ENCODE peak calls at places on chromosomes 2 and 18, in four cellular contexts. G, O, K and J are unnamed samples. For H3K4me1 and H3K9me3, the result is how much of the 10 kb centered on the place peaks cover.

GRCh38 chr2:84323890-84324289 is 135.2 kb downstream of the SUCLG1 start:
- DNase-seq in G (no peak), O (no peak), K (no peak), J (no peak)

GRCh38 chr2:181456660-181457120 is 496 bp upstream of the ITGA4 start:
- DNase-seq in O (peak), G (no peak), K (peak), J (peak)

GRCh38 chr2:231929961-231930600 is 3.9 kb upstream of the NPPC start:
- DNase-seq in K (no peak), G (no peak), O (peak), J (peak)

GRCh38 chr2:240925576-240926515 is 19.7 kb downstream of the CROCC2 start:
- DNase-seq in K (no peak), O (peak), G (no peak), J (peak)

GRCh38 chr2:45199973-45200372 is 190.7 kb upstream of the SIX2 start:
- DNase-seq in O (no peak), G (no peak), K (no peak), J (no peak)

GRCh38 chr2:15588329-15588919 is 3.2 kb upstream of the DDX1 start:
- DNase-seq in G (peak), K (peak), O (no peak), J (no peak)

GRCh38 chr18:11512096-11513030 is 97.0 kb upstream of the SLC35G4 start:
- DNase-seq in K (no peak), G (peak), O (no peak), J (no peak)

GRCh38 chr18:34694611-34695165 is 15.4 kb upstream of the DTNA start:
- DNase-seq in G (no peak), O (no peak), K (no peak), J (no peak)

GRCh38 chr18:2961828-2962227 is 51.1 kb downstream of the LPIN2 start:
- DNase-seq in G (no peak), K (no peak), O (no peak), J (no peak)

GRCh38 chr2:96768083-96768561 is 7.4 kb downstream of the CNNM4 start:
- DNase-seq in K (no peak), O (no peak), G (peak), J (no peak)

GRCh38 chr2:96316999-96317398 is 8.1 kb upstream of the ITPRIPL1 start:
- DNase-seq in O (no peak), G (no peak), K (no peak), J (no peak)

GRCh38 chr2:87403893-87404175 is 344.1 kb upstream of the PLGLB2 start:
- DNase-seq in G (no peak), O (no peak), K (no peak), J (no peak)

GRCh38 chr2:152407204-152407721 is 72.3 kb downstream of the FMNL2 start:
- DNase-seq in G (no peak), K (peak), O (peak), J (peak)

GRCh38 chr18:2547477-2548087 is 23.7 kb downstream of the METTL4 start:
- DNase-seq in K (peak), O (no peak), G (peak), J (no peak)

GRCh38 chr2:196601430-196602306 is 37.8 kb upstream of the CCDC150 start:
- DNase-seq in O (peak), K (no peak), G (peak), J (no peak)

GRCh38 chr18:76348267-76349066 is 146.6 kb downstream of the ZNF516 start:
- DNase-seq in O (no peak), K (no peak), G (peak), J (no peak)

GRCh38 chr2:101293544-101293943 is 15.0 kb downstream of the RNF149 start:
- DNase-seq in G (no peak), K (no peak), O (no peak), J (no peak)
- H3K4me1 ChIP-seq in G (under half), K (under half), O (half or more), J (under half)

GRCh38 chr18:72601481-72601880 is 57.3 kb upstream of the CBLN2 start:
- DNase-seq in G (no peak), O (no peak), K (no peak), J (no peak)

GRCh38 chr18:72605350-72605749 is 61.2 kb upstream of the CBLN2 start:
- DNase-seq in G (no peak), O (no peak), K (no peak), J (no peak)

DNA sequence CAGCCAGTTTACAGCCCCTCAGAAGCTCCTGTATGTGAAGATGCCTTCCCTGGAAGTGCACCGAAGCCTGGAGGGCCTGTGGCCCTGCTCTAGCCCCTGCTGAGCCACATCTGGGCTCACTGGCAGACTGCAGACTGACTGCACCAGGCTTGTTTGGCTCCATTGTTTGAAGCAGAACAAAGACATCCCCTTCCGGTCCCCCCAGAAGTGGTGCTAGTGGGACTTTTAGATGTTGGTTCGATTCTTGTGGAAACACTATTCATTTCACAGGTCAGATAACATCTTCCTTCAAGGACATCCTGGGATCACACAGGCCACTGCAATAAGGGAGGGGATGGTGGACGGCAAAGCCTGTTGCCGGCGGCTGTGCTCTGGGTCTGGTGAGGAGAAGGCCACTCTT is 57.8 kb upstream of the CBLN2 start:
- DNase-seq in O (no peak), G (no peak), K (no peak), J (no peak)
- H3K9me3 ChIP-seq in O (under half), G (under half), K (under half), J (under half)

GRCh38 chr2:119523959-119524694 is at the start of gene SCTR:
- DNase-seq in O (no peak), G (no peak), K (peak), J (no peak)
- H3K4me1 ChIP-seq in O (under half), G (under half), K (under half), J (under half)

GRCh38 chr2:49837894-49838293 is 683.6 kb upstream of the FSHR start:
- DNase-seq in O (no peak), K (no peak), G (no peak), J (no peak)
- H3K9me3 ChIP-seq in O (under half), K (under half), G (under half), J (under half)

GRCh38 chr2:42196070-42196402 is 26.9 kb downstream of the EML4 start:
- DNase-seq in G (no peak), O (no peak), K (no peak), J (no peak)
- H3K4me1 ChIP-seq in G (under half), O (under half), K (under half), J (under half)

GRCh38 chr2:176161817-176162626 is 4.9 kb downstream of the HOXD3 start:
- DNase-seq in O (no peak), K (no peak), G (no peak), J (no peak)
- H3K9me3 ChIP-seq in O (under half), K (under half), G (under half), J (under half)

GRCh38 chr2:216882876-216883275 is 23.0 kb upstream of the TNP1 start:
- DNase-seq in O (no peak), G (no peak), K (no peak), J (no peak)
- H3K4me1 ChIP-seq in O (under half), G (under half), K (under half), J (under half)

GRCh38 chr2:208049441-208049840 is 24.1 kb upstream of the PLEKHM3 start:
- DNase-seq in G (no peak), K (no peak), O (no peak), J (no peak)
- H3K9me3 ChIP-seq in G (under half), K (under half), O (under half), J (under half)

GRCh38 chr2:238083919-238084318 is 16.2 kb upstream of the ESPNL start:
- DNase-seq in K (no peak), O (no peak), G (no peak), J (no peak)
- H3K4me1 ChIP-seq in K (under half), O (under half), G (under half), J (under half)

DNA sequence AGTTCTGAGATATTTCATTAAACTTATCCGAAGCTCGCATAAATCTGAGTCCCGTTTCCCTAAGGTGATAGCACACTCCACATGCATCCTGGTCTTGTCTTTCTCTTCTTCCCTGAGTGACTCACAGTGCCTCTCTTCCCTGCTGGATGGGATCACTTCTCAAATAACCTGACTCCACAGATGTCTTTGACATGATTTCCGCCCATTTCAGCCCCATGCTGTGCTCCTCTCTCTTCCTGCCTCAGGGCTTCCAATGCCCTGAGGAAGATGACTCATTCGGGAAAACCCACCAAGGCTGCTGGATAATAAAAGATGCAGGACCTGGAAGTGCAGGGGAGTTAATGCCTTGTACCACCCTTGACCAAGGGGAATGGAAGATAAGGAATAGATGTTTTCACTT is 441.7 kb upstream of the SOX11 start:
- DNase-seq in G (peak), O (no peak), K (no peak), J (no peak)
- H3K9me3 ChIP-seq in G (under half), O (under half), K (under half), J (under half)